ENCODE peak calls at places on chromosomes 5 and 9, in six cellular contexts. E is endothelial cell; G is HTR-8/SVneo; P is T-helper 17 cell; T is activated CD4-positive, CD25-positive, alpha-beta regulatory T cell; U is stimulated activated naive CD8-positive, alpha-beta T cell treated with anti-CD3 and anti-CD28 coated beads, Interleukin-15, amount 100 ng/mL, for 72 hours. O is an unnamed sample.

GRCh38 chr9:89877051-89878002 is 272.5 kb downstream of the GADD45G start:
- DNase-seq in T (no peak), P (no peak), U (no peak), E (no peak), G (no peak), O (no peak)

GRCh38 chr9:7827792-7828191 is 28.2 kb upstream of the DMAC1 start:
- DNase-seq in G (no peak), T (no peak), U (no peak), E (no peak), P (no peak), O (no peak)

GRCh38 chr5:170603578-170604565 is 100.1 kb downstream of the KCNIP1 start:
- DNase-seq in P (no peak), U (peak), E (peak), T (no peak), G (peak), O (no peak)

GRCh38 chr5:31811210-31811609 is 172.3 kb downstream of the PDZD2 start:
- DNase-seq in P (no peak), G (peak), E (no peak), T (no peak), U (no peak), O (no peak)

GRCh38 chr5:140548791-140549190 is 1.3 kb downstream of the EIF4EBP3 start:
- DNase-seq in U (no peak), G (no peak), T (no peak), P (no peak), E (no peak), O (no peak)

GRCh38 chr5:16937023-16937379 is 913 bp upstream of the MYO10 start:
- DNase-seq in E (no peak), P (no peak), U (peak), G (no peak), T (no peak), O (no peak)

GRCh38 chr5:34053133-34053532 is 10.1 kb upstream of the C1QTNF3 start:
- DNase-seq in E (no peak), P (no peak), T (no peak), U (no peak), G (no peak), O (no peak)

GRCh38 chr5:116371431-116371830 is 203.2 kb downstream of the SEMA6A start:
- DNase-seq in P (no peak), E (no peak), T (no peak), U (no peak), G (no peak), O (no peak)

GRCh38 chr5:166165600-166165999 is 2125.8 kb upstream of the WWC1 start:
- DNase-seq in T (no peak), U (no peak), E (peak), G (no peak), P (no peak), O (no peak)

O was measured in stimulated activated naive B cell treated with anti-CD40 and anti-IgM and Interleukin-4, amounts not matched to agents 10 μg/mL and 1 μg/mL and 100 μg/mL, for 72 hours.